ENCODE peak calls at places on chromosomes 11 and 22, in nine cellular contexts. One of them, this sample, is unnamed.

GRCh38 chr11:119101759-119102423 is at the start of gene DPAGT1:
- DNase-seq in left lung: peak
- DNase-seq in aorta: peak
- DNase-seq in GM23338: peak
- DNase-seq in left ventricle myocardium inferior: peak
- DNase-seq in right cardiac atrium: peak
- DNase-seq in naive thymus-derived CD4-positive, alpha-beta T cell: peak
- DNase-seq in tibial artery: peak
- DNase-seq in fibroblast of lung: peak
- DNase-seq in this sample: peak

GRCh38 chr22:46315976-46316375 is 19.3 kb downstream of the GTSE1 start:
- DNase-seq in GM23338: no peak
- DNase-seq in left lung: no peak
- DNase-seq in aorta: peak
- DNase-seq in right cardiac atrium: no peak
- DNase-seq in left ventricle myocardium inferior: no peak
- DNase-seq in fibroblast of lung: no peak
- DNase-seq in tibial artery: no peak
- DNase-seq in naive thymus-derived CD4-positive, alpha-beta T cell: no peak
- DNase-seq in this sample: no peak

GRCh38 chr11:95289378-95289777 is 58.4 kb upstream of the SESN3 start:
- DNase-seq in GM23338: no peak
- DNase-seq in aorta: no peak
- DNase-seq in left ventricle myocardium inferior: no peak
- DNase-seq in tibial artery: no peak
- DNase-seq in fibroblast of lung: no peak
- DNase-seq in naive thymus-derived CD4-positive, alpha-beta T cell: no peak
- DNase-seq in left lung: no peak
- DNase-seq in right cardiac atrium: no peak
- DNase-seq in this sample: no peak

GRCh38 chr11:33040127-33040861 is 922 bp downstream of the TCP11L1 start:
- DNase-seq in right cardiac atrium: no peak
- DNase-seq in fibroblast of lung: peak
- DNase-seq in left lung: no peak
- DNase-seq in tibial artery: no peak
- DNase-seq in GM23338: peak
- DNase-seq in naive thymus-derived CD4-positive, alpha-beta T cell: peak
- DNase-seq in left ventricle myocardium inferior: no peak
- DNase-seq in aorta: no peak
- DNase-seq in this sample: no peak

GRCh38 chr22:30910358-30910757 is 58.2 kb downstream of the MORC2 start:
- DNase-seq in left ventricle myocardium inferior: no peak
- DNase-seq in naive thymus-derived CD4-positive, alpha-beta T cell: no peak
- DNase-seq in aorta: no peak
- DNase-seq in tibial artery: no peak
- DNase-seq in GM23338: no peak
- DNase-seq in left lung: no peak
- DNase-seq in fibroblast of lung: no peak
- DNase-seq in right cardiac atrium: no peak
- DNase-seq in this sample: no peak

GRCh38 chr11:57306156-57306876 is 18.4 kb downstream of the TNKS1BP1 start:
- DNase-seq in tibial artery: no peak
- DNase-seq in fibroblast of lung: peak
- DNase-seq in left lung: peak
- DNase-seq in aorta: no peak
- DNase-seq in left ventricle myocardium inferior: no peak
- DNase-seq in GM23338: no peak
- DNase-seq in right cardiac atrium: no peak
- DNase-seq in naive thymus-derived CD4-positive, alpha-beta T cell: no peak
- DNase-seq in this sample: no peak

GRCh38 chr11:132858203-132858602 is 674.1 kb downstream of the OPCML start:
- DNase-seq in naive thymus-derived CD4-positive, alpha-beta T cell: no peak
- DNase-seq in right cardiac atrium: no peak
- DNase-seq in left lung: no peak
- DNase-seq in GM23338: peak
- DNase-seq in fibroblast of lung: peak
- DNase-seq in tibial artery: no peak
- DNase-seq in aorta: no peak
- DNase-seq in left ventricle myocardium inferior: no peak
- DNase-seq in this sample: no peak

GRCh38 chr11:8267831-8268529 is 4.3 kb upstream of the LMO1 start:
- DNase-seq in left ventricle myocardium inferior: no peak
- DNase-seq in GM23338: peak
- DNase-seq in left lung: peak
- DNase-seq in aorta: peak
- DNase-seq in naive thymus-derived CD4-positive, alpha-beta T cell: no peak
- DNase-seq in right cardiac atrium: no peak
- DNase-seq in fibroblast of lung: no peak
- DNase-seq in tibial artery: peak
- DNase-seq in this sample: no peak

GRCh38 chr11:115505165-115505564 is 950 bp upstream of the CADM1 start:
- DNase-seq in aorta: no peak
- DNase-seq in naive thymus-derived CD4-positive, alpha-beta T cell: no peak
- DNase-seq in right cardiac atrium: no peak
- DNase-seq in fibroblast of lung: no peak
- DNase-seq in left ventricle myocardium inferior: no peak
- DNase-seq in GM23338: peak
- DNase-seq in left lung: peak
- DNase-seq in tibial artery: no peak
- DNase-seq in this sample: no peak

GRCh38 chr22:21635771-21636510 is 3.4 kb downstream of the CCDC116 start:
- DNase-seq in fibroblast of lung: no peak
- DNase-seq in naive thymus-derived CD4-positive, alpha-beta T cell: no peak
- DNase-seq in aorta: no peak
- DNase-seq in left ventricle myocardium inferior: no peak
- DNase-seq in right cardiac atrium: no peak
- DNase-seq in GM23338: no peak
- DNase-seq in tibial artery: no peak
- DNase-seq in left lung: peak
- DNase-seq in this sample: no peak

GRCh38 chr22:37018086-37018814 is 997 bp downstream of the TST start:
- DNase-seq in tibial artery: no peak
- DNase-seq in right cardiac atrium: peak
- DNase-seq in left ventricle myocardium inferior: no peak
- DNase-seq in left lung: no peak
- DNase-seq in naive thymus-derived CD4-positive, alpha-beta T cell: no peak
- DNase-seq in aorta: peak
- DNase-seq in fibroblast of lung: no peak
- DNase-seq in GM23338: peak
- DNase-seq in this sample: no peak

GRCh38 chr11:116731097-116731761 is 41.6 kb downstream of the BUD13 start:
- DNase-seq in aorta: no peak
- DNase-seq in fibroblast of lung: peak
- DNase-seq in GM23338: peak
- DNase-seq in tibial artery: peak
- DNase-seq in left lung: no peak
- DNase-seq in naive thymus-derived CD4-positive, alpha-beta T cell: no peak
- DNase-seq in left ventricle myocardium inferior: no peak
- DNase-seq in right cardiac atrium: peak
- DNase-seq in this sample: no peak

GRCh38 chr11:116730568-116730967 is 42.2 kb downstream of the BUD13 start:
- DNase-seq in right cardiac atrium: peak
- DNase-seq in naive thymus-derived CD4-positive, alpha-beta T cell: no peak
- DNase-seq in fibroblast of lung: peak
- DNase-seq in tibial artery: peak
- DNase-seq in aorta: no peak
- DNase-seq in GM23338: no peak
- DNase-seq in left lung: no peak
- DNase-seq in left ventricle myocardium inferior: peak
- DNase-seq in this sample: no peak

GRCh38 chr11:116732740-116733385 is 39.9 kb downstream of the BUD13 start:
- DNase-seq in GM23338: peak
- DNase-seq in tibial artery: peak
- DNase-seq in right cardiac atrium: peak
- DNase-seq in left lung: peak
- DNase-seq in left ventricle myocardium inferior: peak
- DNase-seq in aorta: no peak
- DNase-seq in fibroblast of lung: peak
- DNase-seq in naive thymus-derived CD4-positive, alpha-beta T cell: no peak
- DNase-seq in this sample: peak

GRCh38 chr11:116733386-116733755 is 39.4 kb downstream of the BUD13 start:
- DNase-seq in aorta: no peak
- DNase-seq in left ventricle myocardium inferior: no peak
- DNase-seq in right cardiac atrium: no peak
- DNase-seq in tibial artery: peak
- DNase-seq in GM23338: no peak
- DNase-seq in fibroblast of lung: no peak
- DNase-seq in naive thymus-derived CD4-positive, alpha-beta T cell: no peak
- DNase-seq in left lung: no peak
- DNase-seq in this sample: no peak

GRCh38 chr11:116731821-116732739 is 40.7 kb downstream of the BUD13 start:
- DNase-seq in left lung: no peak
- DNase-seq in tibial artery: peak
- DNase-seq in GM23338: peak
- DNase-seq in aorta: no peak
- DNase-seq in left ventricle myocardium inferior: no peak
- DNase-seq in fibroblast of lung: no peak
- DNase-seq in right cardiac atrium: no peak
- DNase-seq in naive thymus-derived CD4-positive, alpha-beta T cell: no peak
- DNase-seq in this sample: no peak
- H3K4me3 ChIP-seq in left lung: no peak
- H3K4me3 ChIP-seq in tibial artery: no peak
- H3K4me3 ChIP-seq in GM23338: peak
- H3K4me3 ChIP-seq in aorta: no peak
- H3K4me3 ChIP-seq in left ventricle myocardium inferior: no peak
- H3K4me3 ChIP-seq in fibroblast of lung: no peak
- H3K4me3 ChIP-seq in right cardiac atrium: no peak
- H3K4me3 ChIP-seq in naive thymus-derived CD4-positive, alpha-beta T cell: no peak
- H3K4me3 ChIP-seq in this sample: no peak

DNA sequence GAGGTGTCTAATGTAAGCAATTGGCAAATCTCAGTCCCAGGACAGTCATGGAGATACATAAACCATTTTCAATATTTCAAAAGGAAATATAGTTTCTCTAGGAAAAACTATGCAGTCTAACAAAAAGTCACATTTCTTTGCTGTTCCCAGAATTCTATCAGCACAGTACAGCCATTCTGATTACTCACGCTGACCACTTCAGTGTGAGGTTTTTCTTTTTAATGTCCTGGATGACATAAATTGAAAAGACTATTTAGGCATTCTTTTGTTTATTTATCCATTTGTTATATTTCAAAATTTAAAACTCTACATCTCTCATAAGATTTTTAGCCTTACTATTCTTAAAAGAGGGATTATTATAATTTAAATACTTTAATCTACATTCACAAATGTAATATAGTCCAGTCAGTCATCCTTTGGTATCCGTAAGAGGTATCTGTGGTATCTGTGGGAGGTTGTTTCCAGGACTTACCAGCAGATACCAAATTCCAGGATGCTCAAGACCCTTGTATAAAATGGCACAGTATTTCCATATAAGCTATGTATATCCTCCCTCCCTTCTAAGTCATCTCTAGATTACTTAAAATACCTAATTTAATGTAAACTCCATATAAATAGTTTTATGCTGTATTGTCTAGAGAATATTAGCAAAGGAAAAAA is 331.1 kb upstream of the PITPNB start:
- DNase-seq in fibroblast of lung: no peak
- DNase-seq in left lung: no peak
- DNase-seq in left ventricle myocardium inferior: no peak
- DNase-seq in naive thymus-derived CD4-positive, alpha-beta T cell: no peak
- DNase-seq in aorta: no peak
- DNase-seq in tibial artery: no peak
- DNase-seq in right cardiac atrium: no peak
- DNase-seq in GM23338: no peak
- DNase-seq in this sample: no peak
- H3K4me3 ChIP-seq in fibroblast of lung: no peak
- H3K4me3 ChIP-seq in left lung: no peak
- H3K4me3 ChIP-seq in left ventricle myocardium inferior: no peak
- H3K4me3 ChIP-seq in naive thymus-derived CD4-positive, alpha-beta T cell: no peak
- H3K4me3 ChIP-seq in aorta: no peak
- H3K4me3 ChIP-seq in tibial artery: no peak
- H3K4me3 ChIP-seq in right cardiac atrium: no peak
- H3K4me3 ChIP-seq in GM23338: no peak
- H3K4me3 ChIP-seq in this sample: no peak

GRCh38 chr11:71108013-71108865 is 144.1 kb downstream of the SHANK2 start:
- DNase-seq in aorta: no peak
- DNase-seq in left lung: peak
- DNase-seq in left ventricle myocardium inferior: no peak
- DNase-seq in GM23338: no peak
- DNase-seq in naive thymus-derived CD4-positive, alpha-beta T cell: no peak
- DNase-seq in right cardiac atrium: no peak
- DNase-seq in tibial artery: no peak
- DNase-seq in fibroblast of lung: no peak
- DNase-seq in this sample: no peak
- H3K4me3 ChIP-seq in aorta: no peak
- H3K4me3 ChIP-seq in left lung: no peak
- H3K4me3 ChIP-seq in left ventricle myocardium inferior: no peak
- H3K4me3 ChIP-seq in GM23338: no peak
- H3K4me3 ChIP-seq in naive thymus-derived CD4-positive, alpha-beta T cell: no peak
- H3K4me3 ChIP-seq in right cardiac atrium: no peak
- H3K4me3 ChIP-seq in tibial artery: no peak
- H3K4me3 ChIP-seq in fibroblast of lung: no peak
- H3K4me3 ChIP-seq in this sample: no peak

DNA sequence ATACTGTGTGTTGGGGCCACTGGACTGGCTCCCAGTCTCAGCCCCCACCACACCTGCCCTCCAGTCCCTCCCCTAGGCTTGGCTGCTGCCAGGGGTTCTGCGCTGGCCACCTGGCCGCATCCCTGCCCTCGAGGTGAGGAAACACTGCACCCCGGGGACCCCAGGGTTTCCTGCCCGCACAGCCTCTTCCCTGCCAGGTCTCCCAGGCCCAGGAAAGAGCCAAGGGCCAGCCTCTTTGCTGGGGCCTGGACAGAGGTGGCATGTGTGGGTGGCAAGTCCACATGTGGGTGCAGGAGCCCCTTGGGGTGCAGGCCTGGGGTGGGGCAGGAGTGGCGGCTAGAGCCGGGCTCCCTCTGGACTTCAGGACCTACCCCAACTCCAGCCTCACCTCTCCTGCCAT is 2.5 kb downstream of the EPS8L2 start:
- DNase-seq in right cardiac atrium: no peak
- DNase-seq in aorta: no peak
- DNase-seq in left lung: peak
- DNase-seq in fibroblast of lung: no peak
- DNase-seq in left ventricle myocardium inferior: no peak
- DNase-seq in GM23338: no peak
- DNase-seq in naive thymus-derived CD4-positive, alpha-beta T cell: no peak
- DNase-seq in tibial artery: peak
- DNase-seq in this sample: no peak
- H3K4me3 ChIP-seq in right cardiac atrium: no peak
- H3K4me3 ChIP-seq in aorta: no peak
- H3K4me3 ChIP-seq in left lung: no peak
- H3K4me3 ChIP-seq in fibroblast of lung: no peak
- H3K4me3 ChIP-seq in left ventricle myocardium inferior: no peak
- H3K4me3 ChIP-seq in GM23338: no peak
- H3K4me3 ChIP-seq in naive thymus-derived CD4-positive, alpha-beta T cell: no peak
- H3K4me3 ChIP-seq in tibial artery: no peak
- H3K4me3 ChIP-seq in this sample: no peak